ENCODE peak calls at places on chromosomes 7 and 10, in four cellular contexts. H is ELR; A is body of pancreas; R is effector CD4-positive, alpha-beta T cell. L is an unnamed sample.

GRCh38 chr7:102425639-102426267 is 7.6 kb upstream of the ORAI2 start:
- DNase-seq in R (peak; percentile 82), A (no peak), H (no peak), L (peak; percentile 82)

GRCh38 chr10:689433-690226 is at the start of gene DIP2C:
- DNase-seq in A (peak; percentile 83), H (peak; percentile 77), R (no peak), L (no peak)

GRCh38 chr10:93566435-93567276 is at the start of gene FFAR4:
- DNase-seq in A (peak; percentile 66), H (no peak), R (no peak), L (no peak)

GRCh38 chr10:34369120-34369519 is 446.0 kb downstream of the PARD3 start:
- DNase-seq in R (no peak), A (no peak), H (no peak), L (no peak)

GRCh38 chr7:2224491-2224928 is 8.2 kb downstream of the MAD1L1 start:
- DNase-seq in H (no peak), A (no peak), R (no peak), L (no peak)

GRCh38 chr10:44864042-44864436 is 47.1 kb upstream of the TMEM72 start:
- DNase-seq in A (peak; percentile 81), H (no peak), R (no peak), L (no peak)

GRCh38 chr10:63603709-63604445 is 82.7 kb downstream of the REEP3 start:
- DNase-seq in R (no peak), H (peak; percentile 13), A (no peak), L (no peak)

GRCh38 chr10:69338133-69338456 is 59.8 kb downstream of the HK1 start:
- DNase-seq in A (no peak), R (no peak), H (no peak), L (no peak)

GRCh38 chr10:101441539-101442455 is 87.8 kb downstream of the BTRC start:
- DNase-seq in R (no peak), H (peak; percentile 75), A (peak; percentile 16), L (no peak)

GRCh38 chr7:95267754-95268153 is 56.6 kb downstream of the PON1 start:
- DNase-seq in A (no peak), R (no peak), H (no peak), L (no peak)